ENCODE peak calls at places on chromosomes 13 and 19, in nine cellular contexts. O is stimulated activated CD4-positive, alpha-beta T cell treated with anti-CD3 and anti-CD28 coated beads, Interleukin-15, amount 100 ng/mL, for 48 hours; E is foreskin fibroblast; Z is GDM1; X is GM12865; Q is HFFc6; M is K562; G is NAMALWA; U is OCI-LY7. L is an unnamed sample.

GRCh38 chr19:13839938-13840750 is 36.8 kb upstream of the NANOS3 start:
- DNase-seq in O (no peak), E (peak), Z (no peak), X (no peak), Q (peak), M (no peak), G (no peak), U (no peak), L (no peak)

GRCh38 chr13:111370147-111370546 is 49.7 kb downstream of the TEX29 start:
- DNase-seq in O (no peak), E (no peak), Z (no peak), X (no peak), Q (no peak), M (no peak), G (no peak), U (no peak), L (peak)

GRCh38 chr13:32851083-32852064 is 164.8 kb upstream of the KL start:
- DNase-seq in O (no peak), E (no peak), Z (no peak), X (no peak), Q (no peak), M (no peak), G (no peak), U (no peak), L (peak)

GRCh38 chr19:51477343-51477742 is 996 bp upstream of the CEACAM18 start:
- DNase-seq in O (no peak), E (no peak), Z (no peak), X (no peak), Q (no peak), M (no peak), G (no peak), U (no peak), L (no peak)

GRCh38 chr13:105336706-105337582 is 1198.5 kb downstream of the EFNB2 start:
- DNase-seq in O (no peak), E (no peak), Z (no peak), X (no peak), Q (no peak), M (no peak), G (no peak), U (no peak), L (no peak)

GRCh38 chr13:20721454-20722357 is 18.2 kb downstream of the IL17D start:
- DNase-seq in O (no peak), E (peak), Z (no peak), X (no peak), Q (peak), M (peak), G (no peak), U (no peak), L (no peak)

GRCh38 chr13:77516342-77516789 is 19.1 kb upstream of the SCEL start:
- DNase-seq in O (peak), E (peak), Z (no peak), X (no peak), Q (peak), M (no peak), G (no peak), U (no peak), L (no peak)

GRCh38 chr19:3606690-3607289 is at the start of gene TBXA2R:
- DNase-seq in O (peak), E (peak), Z (peak), X (no peak), Q (peak), M (peak), G (peak), U (peak), L (no peak)

GRCh38 chr13:106161186-106161585 is 374.3 kb downstream of the EFNB2 start:
- DNase-seq in O (no peak), E (no peak), Z (no peak), X (no peak), Q (no peak), M (no peak), G (no peak), U (no peak), L (no peak)

GRCh38 chr13:44263920-44264610 is 109.6 kb upstream of the SERP2 start:
- DNase-seq in O (no peak), E (no peak), Z (no peak), X (no peak), Q (no peak), M (no peak), G (no peak), U (no peak), L (no peak)

GRCh38 chr19:34556500-34556899 is 74.9 kb downstream of the WTIP start:
- DNase-seq in O (no peak), E (peak), Z (no peak), X (no peak), Q (no peak), M (peak), G (peak), U (peak), L (no peak)

GRCh38 chr13:42119875-42120274 is 71.4 kb downstream of the DGKH start:
- DNase-seq in O (no peak), E (no peak), Z (no peak), X (no peak), Q (no peak), M (no peak), G (no peak), U (no peak), L (no peak)

GRCh38 chr13:31699650-31700049 is 39.7 kb upstream of the RXFP2 start:
- DNase-seq in O (no peak), E (no peak), Z (no peak), X (no peak), Q (no peak), M (no peak), G (peak), U (peak), L (no peak)

GRCh38 chr19:43534811-43535761 is 2.1 kb downstream of the ZNF575 start:
- DNase-seq in O (no peak), E (no peak), Z (no peak), X (peak), Q (peak), M (peak), G (peak), U (peak), L (no peak)

GRCh38 chr19:48741222-48741999 is 1.0 kb upstream of the RASIP1 start:
- DNase-seq in O (no peak), E (no peak), Z (no peak), X (peak), Q (no peak), M (peak), G (peak), U (peak), L (no peak)

GRCh38 chr19:17236414-17236716 is 9.4 kb downstream of the NR2F6 start:
- DNase-seq in O (no peak), E (no peak), Z (no peak), X (no peak), Q (no peak), M (no peak), G (no peak), U (no peak), L (no peak)

GRCh38 chr19:2446390-2446789 is 10.4 kb downstream of the LMNB2 start:
- DNase-seq in O (no peak), E (no peak), Z (peak), X (peak), Q (no peak), M (no peak), G (peak), U (peak), L (no peak)

GRCh38 chr19:46201413-46202310 is 27.9 kb upstream of the IGFL1 start:
- DNase-seq in O (no peak), E (no peak), Z (no peak), X (no peak), Q (no peak), M (no peak), G (no peak), U (no peak), L (no peak)

GRCh38 chr13:44819762-44820161 is 169.5 kb downstream of the NUFIP1 start:
- DNase-seq in O (no peak), E (no peak), Z (no peak), X (no peak), Q (no peak), M (no peak), G (no peak), U (no peak), L (no peak)

GRCh38 chr13:97905517-97905916 is 48.0 kb upstream of the IPO5 start:
- DNase-seq in O (no peak), E (no peak), Z (no peak), X (no peak), Q (no peak), M (no peak), G (no peak), U (no peak), L (no peak)

GRCh38 chr13:26771796-26772195 is 11.2 kb upstream of the GPR12 start:
- DNase-seq in O (no peak), E (no peak), Z (no peak), X (no peak), Q (no peak), M (no peak), G (no peak), U (no peak), L (no peak)

GRCh38 chr19:49056101-49056901 is 1.2 kb downstream of the CGB7 start:
- DNase-seq in O (no peak), E (no peak), Z (no peak), X (peak), Q (no peak), M (peak), G (no peak), U (peak), L (no peak)

GRCh38 chr13:110294624-110295023 is 12.3 kb downstream of the COL4A1 start:
- DNase-seq in O (no peak), E (no peak), Z (no peak), X (no peak), Q (no peak), M (no peak), G (no peak), U (no peak), L (no peak)

GRCh38 chr19:7215176-7215575 is 79.0 kb downstream of the INSR start:
- DNase-seq in O (no peak), E (no peak), Z (no peak), X (peak), Q (no peak), M (no peak), G (no peak), U (no peak), L (no peak)

GRCh38 chr13:29464105-29464679 is 131.3 kb downstream of the SLC7A1 start:
- DNase-seq in O (no peak), E (no peak), Z (no peak), X (no peak), Q (no peak), M (no peak), G (no peak), U (no peak), L (no peak)

GRCh38 chr13:76791290-76791664 is 94.9 kb downstream of the KCTD12 start:
- DNase-seq in O (no peak), E (no peak), Z (no peak), X (no peak), Q (no peak), M (no peak), G (no peak), U (no peak), L (no peak)